ENCODE peak calls at places on chromosomes 7 and 10, in six cellular contexts. M is brain pericyte, Z is hypothalamus, O is EL, J is NB4, H is NCI-H1105. E is an unnamed sample.

GRCh38 chr7:7662527-7662926 is 22.0 kb downstream of the UMAD1 start:
- DNase-seq in M (no peak), Z (no peak), J (no peak), O (no peak), H (no peak), E (no peak)

GRCh38 chr10:80429521-80429966 is 21.2 kb downstream of the PRXL2A start:
- DNase-seq in J (no peak), Z (no peak), M (no peak), O (peak; percentile 13), H (no peak), E (no peak)

GRCh38 chr10:102379383-102379782 is 16.1 kb upstream of the NFKB2 start:
- DNase-seq in O (no peak), M (no peak), J (no peak), Z (no peak), H (no peak), E (no peak)

GRCh38 chr7:29609162-29610030 is 45.8 kb downstream of the PRR15 start:
- DNase-seq in Z (no peak), J (peak; percentile 34), M (no peak), H (peak; percentile 18), O (peak; percentile 63), E (no peak)

GRCh38 chr7:100449190-100449795 is 13.0 kb upstream of the PPP1R35 start:
- DNase-seq in J (no peak), H (no peak), O (no peak), M (no peak), Z (no peak), E (no peak)

GRCh38 chr7:100969066-100969615 is at the start of gene MUC12:
- DNase-seq in O (no peak), Z (no peak), H (no peak), M (no peak), J (no peak), E (no peak)

GRCh38 chr7:130943336-130943901 is 209.4 kb upstream of the KLF14 start:
- DNase-seq in O (peak; percentile 82), M (no peak), H (no peak), Z (no peak), J (peak; percentile 43), E (no peak)

GRCh38 chr7:68964060-68964459 is 634.2 kb upstream of the AUTS2 start:
- DNase-seq in J (no peak), O (no peak), H (no peak), Z (no peak), M (no peak), E (no peak)

GRCh38 chr10:62934258-62934657 is 118.1 kb upstream of the EGR2 start:
- DNase-seq in O (no peak), J (peak; percentile 24), Z (no peak), M (no peak), H (no peak), E (no peak)

GRCh38 chr10:124105045-124105444 is 11.6 kb upstream of the CHST15 start:
- DNase-seq in Z (no peak), H (no peak), M (no peak), J (no peak), O (no peak), E (no peak)

GRCh38 chr7:95169678-95170077 is 154.7 kb downstream of the PON1 start:
- DNase-seq in Z (no peak), H (no peak), J (no peak), M (no peak), O (peak; percentile 2), E (no peak)

GRCh38 chr7:38034062-38034907 is 113.8 kb downstream of the EPDR1 start:
- DNase-seq in M (no peak), Z (no peak), O (no peak), J (no peak), H (peak; percentile 8), E (no peak)

GRCh38 chr10:51171946-51172345 is 97.7 kb downstream of the PRKG1 start:
- DNase-seq in Z (no peak), J (no peak), O (no peak), H (no peak), M (no peak), E (no peak)

GRCh38 chr7:129923709-129924108 is 29.1 kb downstream of the UBE2H start:
- DNase-seq in O (peak; percentile 79), M (no peak), H (no peak), J (no peak), Z (no peak), E (no peak)

GRCh38 chr7:87885018-87885417 is 8.7 kb downstream of the DBF4 start:
- DNase-seq in H (no peak), J (peak; percentile 12), Z (no peak), O (no peak), M (no peak), E (no peak)

GRCh38 chr10:30705086-30705624 is 75.6 kb upstream of the LYZL2 start:
- DNase-seq in Z (no peak), H (no peak), J (peak; percentile 26), M (no peak), O (no peak), E (no peak)

GRCh38 chr10:83585686-83586085 is 553.6 kb upstream of the GHITM start:
- DNase-seq in H (no peak), M (no peak), J (no peak), Z (no peak), O (no peak), E (no peak)

GRCh38 chr10:48390933-48391845 is 84.7 kb downstream of the MAPK8 start:
- DNase-seq in O (peak; percentile 66), H (no peak), J (no peak), M (no peak), Z (no peak), E (no peak)

GRCh38 chr7:11833431-11833830 is 1.4 kb upstream of the THSD7A start:
- DNase-seq in M (no peak), Z (no peak), H (peak; percentile 78), J (peak; percentile 83), O (no peak), E (no peak)

GRCh38 chr10:34124522-34125035 is 690.5 kb downstream of the PARD3 start:
- DNase-seq in J (no peak), Z (no peak), H (no peak), M (no peak), O (peak; percentile 88), E (no peak)

GRCh38 chr7:12210179-12211053 is 678 bp upstream of the TMEM106B start:
- DNase-seq in O (peak; percentile 17), H (peak; percentile 57), J (no peak), Z (no peak), M (no peak), E (no peak)

GRCh38 chr7:141304291-141304690 is 230.4 kb downstream of the TMEM178B start:
- DNase-seq in H (no peak), J (no peak), O (no peak), Z (no peak), M (no peak), E (no peak)

E was measured in effector CD4-positive, alpha-beta T cell.